ENCODE peak calls at places on chromosomes 16 and 17, in seven cellular contexts. One of them, this sample, is unnamed.

GRCh38 chr16:90028985-90029384 is 9.7 kb upstream of the DBNDD1 start:
- DNase-seq in NCI-H510A: no peak
- DNase-seq in NCI-H1694 treated with DMSO at 0.1 percent for 48 hours: no peak
- DNase-seq in DMS153: no peak
- DNase-seq in stimulated activated CD4-positive, alpha-beta T cell treated with anti-CD3 and anti-CD28 coated beads, Interleukin-2, amount 100 ng/mL, for 48 hours: no peak
- DNase-seq in C1 segment of cervical spinal cord: no peak
- DNase-seq in fibroblast of villous mesenchyme: no peak
- DNase-seq in this sample: no peak

GRCh38 chr16:1181715-1182671 is 29.1 kb downstream of the CACNA1H start:
- DNase-seq in NCI-H510A: no peak
- DNase-seq in NCI-H1694 treated with DMSO at 0.1 percent for 48 hours: no peak
- DNase-seq in DMS153: no peak
- DNase-seq in stimulated activated CD4-positive, alpha-beta T cell treated with anti-CD3 and anti-CD28 coated beads, Interleukin-2, amount 100 ng/mL, for 48 hours: no peak
- DNase-seq in C1 segment of cervical spinal cord: no peak
- DNase-seq in fibroblast of villous mesenchyme: peak; percentile 85
- DNase-seq in this sample: peak; percentile 82

GRCh38 chr17:28324776-28325175 is 5.8 kb downstream of the TMEM97 start:
- DNase-seq in NCI-H510A: no peak
- DNase-seq in NCI-H1694 treated with DMSO at 0.1 percent for 48 hours: no peak
- DNase-seq in DMS153: no peak
- DNase-seq in stimulated activated CD4-positive, alpha-beta T cell treated with anti-CD3 and anti-CD28 coated beads, Interleukin-2, amount 100 ng/mL, for 48 hours: no peak
- DNase-seq in C1 segment of cervical spinal cord: no peak
- DNase-seq in fibroblast of villous mesenchyme: no peak
- DNase-seq in this sample: no peak

GRCh38 chr17:78890111-78890897 is 12.7 kb downstream of the CEP295NL start:
- DNase-seq in NCI-H510A: no peak
- DNase-seq in NCI-H1694 treated with DMSO at 0.1 percent for 48 hours: no peak
- DNase-seq in DMS153: no peak
- DNase-seq in stimulated activated CD4-positive, alpha-beta T cell treated with anti-CD3 and anti-CD28 coated beads, Interleukin-2, amount 100 ng/mL, for 48 hours: peak; percentile 14
- DNase-seq in C1 segment of cervical spinal cord: peak; percentile 31
- DNase-seq in fibroblast of villous mesenchyme: peak; percentile 96
- DNase-seq in this sample: no peak

GRCh38 chr16:55055262-55055661 is 124.6 kb downstream of the IRX5 start:
- DNase-seq in NCI-H510A: no peak
- DNase-seq in NCI-H1694 treated with DMSO at 0.1 percent for 48 hours: no peak
- DNase-seq in DMS153: no peak
- DNase-seq in stimulated activated CD4-positive, alpha-beta T cell treated with anti-CD3 and anti-CD28 coated beads, Interleukin-2, amount 100 ng/mL, for 48 hours: no peak
- DNase-seq in C1 segment of cervical spinal cord: no peak
- DNase-seq in fibroblast of villous mesenchyme: no peak
- DNase-seq in this sample: no peak

GRCh38 chr17:32943206-32943605 is 15.3 kb downstream of the TMEM98 start:
- DNase-seq in NCI-H510A: no peak
- DNase-seq in NCI-H1694 treated with DMSO at 0.1 percent for 48 hours: no peak
- DNase-seq in DMS153: no peak
- DNase-seq in stimulated activated CD4-positive, alpha-beta T cell treated with anti-CD3 and anti-CD28 coated beads, Interleukin-2, amount 100 ng/mL, for 48 hours: no peak
- DNase-seq in C1 segment of cervical spinal cord: no peak
- DNase-seq in fibroblast of villous mesenchyme: peak; percentile 8
- DNase-seq in this sample: no peak

GRCh38 chr16:66649167-66649566 is 44.7 kb downstream of the CMTM3 start:
- DNase-seq in NCI-H510A: no peak
- DNase-seq in NCI-H1694 treated with DMSO at 0.1 percent for 48 hours: no peak
- DNase-seq in DMS153: no peak
- DNase-seq in stimulated activated CD4-positive, alpha-beta T cell treated with anti-CD3 and anti-CD28 coated beads, Interleukin-2, amount 100 ng/mL, for 48 hours: no peak
- DNase-seq in C1 segment of cervical spinal cord: no peak
- DNase-seq in fibroblast of villous mesenchyme: no peak
- DNase-seq in this sample: no peak

GRCh38 chr16:27505297-27506236 is 44.1 kb downstream of the GTF3C1 start:
- DNase-seq in NCI-H510A: no peak
- DNase-seq in NCI-H1694 treated with DMSO at 0.1 percent for 48 hours: no peak
- DNase-seq in DMS153: no peak
- DNase-seq in stimulated activated CD4-positive, alpha-beta T cell treated with anti-CD3 and anti-CD28 coated beads, Interleukin-2, amount 100 ng/mL, for 48 hours: no peak
- DNase-seq in C1 segment of cervical spinal cord: no peak
- DNase-seq in fibroblast of villous mesenchyme: no peak
- DNase-seq in this sample: peak; percentile 9

GRCh38 chr16:1788095-1788707 is 5.3 kb downstream of the IGFALS start:
- DNase-seq in NCI-H510A: no peak
- DNase-seq in NCI-H1694 treated with DMSO at 0.1 percent for 48 hours: no peak
- DNase-seq in DMS153: no peak
- DNase-seq in stimulated activated CD4-positive, alpha-beta T cell treated with anti-CD3 and anti-CD28 coated beads, Interleukin-2, amount 100 ng/mL, for 48 hours: no peak
- DNase-seq in C1 segment of cervical spinal cord: no peak
- DNase-seq in fibroblast of villous mesenchyme: no peak
- DNase-seq in this sample: no peak

GRCh38 chr17:58336456-58337094 is 8.0 kb upstream of the TSPOAP1 start:
- DNase-seq in NCI-H510A: no peak
- DNase-seq in NCI-H1694 treated with DMSO at 0.1 percent for 48 hours: no peak
- DNase-seq in DMS153: no peak
- DNase-seq in stimulated activated CD4-positive, alpha-beta T cell treated with anti-CD3 and anti-CD28 coated beads, Interleukin-2, amount 100 ng/mL, for 48 hours: no peak
- DNase-seq in C1 segment of cervical spinal cord: no peak
- DNase-seq in fibroblast of villous mesenchyme: peak; percentile 56
- DNase-seq in this sample: peak; percentile 72

GRCh38 chr17:44557653-44558285 is 485 bp downstream of the FZD2 start:
- DNase-seq in NCI-H510A: peak; percentile 14
- DNase-seq in NCI-H1694 treated with DMSO at 0.1 percent for 48 hours: no peak
- DNase-seq in DMS153: no peak
- DNase-seq in stimulated activated CD4-positive, alpha-beta T cell treated with anti-CD3 and anti-CD28 coated beads, Interleukin-2, amount 100 ng/mL, for 48 hours: no peak
- DNase-seq in C1 segment of cervical spinal cord: no peak
- DNase-seq in fibroblast of villous mesenchyme: peak; percentile 80
- DNase-seq in this sample: peak; percentile 59

GRCh38 chr17:81819648-81820171 is 13.4 kb downstream of the MCRIP1 start:
- DNase-seq in NCI-H510A: no peak
- DNase-seq in NCI-H1694 treated with DMSO at 0.1 percent for 48 hours: no peak
- DNase-seq in DMS153: no peak
- DNase-seq in stimulated activated CD4-positive, alpha-beta T cell treated with anti-CD3 and anti-CD28 coated beads, Interleukin-2, amount 100 ng/mL, for 48 hours: no peak
- DNase-seq in C1 segment of cervical spinal cord: no peak
- DNase-seq in fibroblast of villous mesenchyme: no peak
- DNase-seq in this sample: no peak

GRCh38 chr16:73031155-73031866 is 16.6 kb downstream of the ZFHX3 start:
- DNase-seq in NCI-H510A: no peak
- DNase-seq in NCI-H1694 treated with DMSO at 0.1 percent for 48 hours: no peak
- DNase-seq in DMS153: no peak
- DNase-seq in stimulated activated CD4-positive, alpha-beta T cell treated with anti-CD3 and anti-CD28 coated beads, Interleukin-2, amount 100 ng/mL, for 48 hours: no peak
- DNase-seq in C1 segment of cervical spinal cord: no peak
- DNase-seq in fibroblast of villous mesenchyme: peak; percentile 74
- DNase-seq in this sample: peak; percentile 67

GRCh38 chr17:82317394-82318168 is at the start of gene CD7:
- DNase-seq in NCI-H510A: no peak
- DNase-seq in NCI-H1694 treated with DMSO at 0.1 percent for 48 hours: no peak
- DNase-seq in DMS153: no peak
- DNase-seq in stimulated activated CD4-positive, alpha-beta T cell treated with anti-CD3 and anti-CD28 coated beads, Interleukin-2, amount 100 ng/mL, for 48 hours: no peak
- DNase-seq in C1 segment of cervical spinal cord: no peak
- DNase-seq in fibroblast of villous mesenchyme: no peak
- DNase-seq in this sample: no peak

GRCh38 chr17:77516902-77517301 is 376.1 kb downstream of the SEC14L1 start:
- DNase-seq in NCI-H510A: no peak
- DNase-seq in NCI-H1694 treated with DMSO at 0.1 percent for 48 hours: no peak
- DNase-seq in DMS153: no peak
- DNase-seq in stimulated activated CD4-positive, alpha-beta T cell treated with anti-CD3 and anti-CD28 coated beads, Interleukin-2, amount 100 ng/mL, for 48 hours: no peak
- DNase-seq in C1 segment of cervical spinal cord: no peak
- DNase-seq in fibroblast of villous mesenchyme: peak; percentile 22
- DNase-seq in this sample: peak; percentile 77

GRCh38 chr16:56833243-56833970 is 31.6 kb upstream of the SLC12A3 start:
- DNase-seq in NCI-H510A: no peak
- DNase-seq in NCI-H1694 treated with DMSO at 0.1 percent for 48 hours: no peak
- DNase-seq in DMS153: no peak
- DNase-seq in stimulated activated CD4-positive, alpha-beta T cell treated with anti-CD3 and anti-CD28 coated beads, Interleukin-2, amount 100 ng/mL, for 48 hours: no peak
- DNase-seq in C1 segment of cervical spinal cord: no peak
- DNase-seq in fibroblast of villous mesenchyme: no peak
- DNase-seq in this sample: peak; percentile 72

GRCh38 chr17:7558544-7559306 is at the start of gene TNFSF13:
- DNase-seq in NCI-H510A: no peak
- DNase-seq in NCI-H1694 treated with DMSO at 0.1 percent for 48 hours: no peak
- DNase-seq in DMS153: no peak
- DNase-seq in stimulated activated CD4-positive, alpha-beta T cell treated with anti-CD3 and anti-CD28 coated beads, Interleukin-2, amount 100 ng/mL, for 48 hours: no peak
- DNase-seq in C1 segment of cervical spinal cord: peak; percentile 62
- DNase-seq in fibroblast of villous mesenchyme: no peak
- DNase-seq in this sample: no peak

GRCh38 chr17:511001-511690 is 158.5 kb upstream of the RPH3AL start:
- DNase-seq in NCI-H510A: no peak
- DNase-seq in NCI-H1694 treated with DMSO at 0.1 percent for 48 hours: no peak
- DNase-seq in DMS153: no peak
- DNase-seq in stimulated activated CD4-positive, alpha-beta T cell treated with anti-CD3 and anti-CD28 coated beads, Interleukin-2, amount 100 ng/mL, for 48 hours: no peak
- DNase-seq in C1 segment of cervical spinal cord: no peak
- DNase-seq in fibroblast of villous mesenchyme: peak; percentile 72
- DNase-seq in this sample: peak; percentile 87

GRCh38 chr17:72984145-72984924 is 108.2 kb downstream of the SLC39A11 start:
- DNase-seq in NCI-H510A: no peak
- DNase-seq in NCI-H1694 treated with DMSO at 0.1 percent for 48 hours: no peak
- DNase-seq in DMS153: no peak
- DNase-seq in stimulated activated CD4-positive, alpha-beta T cell treated with anti-CD3 and anti-CD28 coated beads, Interleukin-2, amount 100 ng/mL, for 48 hours: no peak
- DNase-seq in C1 segment of cervical spinal cord: no peak
- DNase-seq in fibroblast of villous mesenchyme: peak; percentile 94
- DNase-seq in this sample: peak; percentile 94

GRCh38 chr16:53449816-53450517 is 15.7 kb downstream of the RBL2 start:
- DNase-seq in NCI-H510A: no peak
- DNase-seq in NCI-H1694 treated with DMSO at 0.1 percent for 48 hours: no peak
- DNase-seq in DMS153: no peak
- DNase-seq in stimulated activated CD4-positive, alpha-beta T cell treated with anti-CD3 and anti-CD28 coated beads, Interleukin-2, amount 100 ng/mL, for 48 hours: no peak
- DNase-seq in C1 segment of cervical spinal cord: no peak
- DNase-seq in fibroblast of villous mesenchyme: no peak
- DNase-seq in this sample: no peak

GRCh38 chr17:77322534-77323412 is 182.0 kb downstream of the SEC14L1 start:
- DNase-seq in NCI-H510A: no peak
- DNase-seq in NCI-H1694 treated with DMSO at 0.1 percent for 48 hours: no peak
- DNase-seq in DMS153: no peak
- DNase-seq in stimulated activated CD4-positive, alpha-beta T cell treated with anti-CD3 and anti-CD28 coated beads, Interleukin-2, amount 100 ng/mL, for 48 hours: no peak
- DNase-seq in C1 segment of cervical spinal cord: peak; percentile 29
- DNase-seq in fibroblast of villous mesenchyme: peak; percentile 100
- DNase-seq in this sample: peak; percentile 99

GRCh38 chr16:88785106-88785924 is at the start of gene PIEZO1:
- DNase-seq in NCI-H510A: no peak
- DNase-seq in NCI-H1694 treated with DMSO at 0.1 percent for 48 hours: no peak
- DNase-seq in DMS153: no peak
- DNase-seq in stimulated activated CD4-positive, alpha-beta T cell treated with anti-CD3 and anti-CD28 coated beads, Interleukin-2, amount 100 ng/mL, for 48 hours: peak; percentile 64
- DNase-seq in C1 segment of cervical spinal cord: no peak
- DNase-seq in fibroblast of villous mesenchyme: peak; percentile 72
- DNase-seq in this sample: peak; percentile 54

GRCh38 chr16:50152386-50152806 is 710 bp upstream of the TENT4B start:
- DNase-seq in NCI-H510A: no peak
- DNase-seq in NCI-H1694 treated with DMSO at 0.1 percent for 48 hours: no peak
- DNase-seq in DMS153: no peak
- DNase-seq in stimulated activated CD4-positive, alpha-beta T cell treated with anti-CD3 and anti-CD28 coated beads, Interleukin-2, amount 100 ng/mL, for 48 hours: peak; percentile 63
- DNase-seq in C1 segment of cervical spinal cord: peak; percentile 54
- DNase-seq in fibroblast of villous mesenchyme: peak; percentile 47
- DNase-seq in this sample: peak; percentile 46

GRCh38 chr17:77393274-77393600 is 252.5 kb downstream of the SEC14L1 start:
- DNase-seq in NCI-H510A: no peak
- DNase-seq in NCI-H1694 treated with DMSO at 0.1 percent for 48 hours: no peak
- DNase-seq in DMS153: no peak
- DNase-seq in stimulated activated CD4-positive, alpha-beta T cell treated with anti-CD3 and anti-CD28 coated beads, Interleukin-2, amount 100 ng/mL, for 48 hours: no peak
- DNase-seq in C1 segment of cervical spinal cord: no peak
- DNase-seq in fibroblast of villous mesenchyme: no peak
- DNase-seq in this sample: no peak

GRCh38 chr17:40480501-40481003 is 20.9 kb downstream of the TNS4 start:
- DNase-seq in NCI-H510A: no peak
- DNase-seq in NCI-H1694 treated with DMSO at 0.1 percent for 48 hours: no peak
- DNase-seq in DMS153: peak; percentile 67
- DNase-seq in stimulated activated CD4-positive, alpha-beta T cell treated with anti-CD3 and anti-CD28 coated beads, Interleukin-2, amount 100 ng/mL, for 48 hours: peak; percentile 63
- DNase-seq in C1 segment of cervical spinal cord: no peak
- DNase-seq in fibroblast of villous mesenchyme: peak; percentile 55
- DNase-seq in this sample: no peak

GRCh38 chr17:35002876-35003551 is 22.7 kb downstream of the LIG3 start:
- DNase-seq in NCI-H510A: no peak
- DNase-seq in NCI-H1694 treated with DMSO at 0.1 percent for 48 hours: no peak
- DNase-seq in DMS153: no peak
- DNase-seq in stimulated activated CD4-positive, alpha-beta T cell treated with anti-CD3 and anti-CD28 coated beads, Interleukin-2, amount 100 ng/mL, for 48 hours: no peak
- DNase-seq in C1 segment of cervical spinal cord: no peak
- DNase-seq in fibroblast of villous mesenchyme: peak; percentile 12
- DNase-seq in this sample: peak; percentile 9

GRCh38 chr17:6177941-6178694 is 107.9 kb downstream of the WSCD1 start:
- DNase-seq in NCI-H510A: no peak
- DNase-seq in NCI-H1694 treated with DMSO at 0.1 percent for 48 hours: no peak
- DNase-seq in DMS153: no peak
- DNase-seq in stimulated activated CD4-positive, alpha-beta T cell treated with anti-CD3 and anti-CD28 coated beads, Interleukin-2, amount 100 ng/mL, for 48 hours: no peak
- DNase-seq in C1 segment of cervical spinal cord: no peak
- DNase-seq in fibroblast of villous mesenchyme: no peak
- DNase-seq in this sample: no peak